ENCODE peak calls at places on chromosomes 2 and 18, in eight cellular contexts. E is keratinocyte, L is uterus, K is small intestine, D is AG04450, S is HCT116, X is neuronal stem cell, Y is upper lobe of right lung. H is an unnamed sample.

GRCh38 chr2:23828986-23829385 is 97.9 kb downstream of the ATAD2B start:
- DNase-seq in K (no peak), D (no peak), L (no peak), Y (no peak), E (no peak), X (no peak), S (no peak), H (no peak)

GRCh38 chr2:42288811-42289210 is 72.2 kb downstream of the COX7A2L start:
- DNase-seq in L (no peak), K (no peak), S (no peak), Y (no peak), D (no peak), X (no peak), E (no peak), H (no peak)

GRCh38 chr2:8678731-8679566 is 2.9 kb upstream of the ID2 start:
- DNase-seq in L (peak), E (no peak), Y (peak), D (peak), K (peak), X (peak), S (peak), H (peak)

GRCh38 chr2:109455731-109456691 is 157.8 kb downstream of the SEPTIN10 start:
- DNase-seq in D (no peak), L (no peak), Y (peak), S (no peak), K (no peak), X (no peak), E (no peak), H (peak)

GRCh38 chr2:47072018-47072691 is 83.0 kb downstream of the STPG4 start:
- DNase-seq in E (no peak), D (no peak), Y (peak), S (no peak), L (peak), K (no peak), X (no peak), H (peak)

GRCh38 chr2:77268626-77269025 is 253.6 kb downstream of the LRRTM4 start:
- DNase-seq in S (no peak), D (no peak), Y (no peak), K (no peak), L (no peak), E (no peak), X (no peak), H (no peak)

GRCh38 chr2:69958480-69958879 is 3.0 kb downstream of the ASPRV1 start:
- DNase-seq in S (no peak), D (no peak), L (no peak), K (no peak), E (no peak), Y (peak), X (no peak), H (peak)

GRCh38 chr2:172116107-172116506 is 13.4 kb upstream of the DLX2 start:
- DNase-seq in D (no peak), L (no peak), X (no peak), E (no peak), S (no peak), K (no peak), Y (no peak), H (no peak)

GRCh38 chr2:48221846-48222516 is 308.0 kb upstream of the STON1 start:
- DNase-seq in Y (no peak), E (no peak), K (peak), S (no peak), X (no peak), D (no peak), L (no peak), H (no peak)

GRCh38 chr2:37282746-37283145 is 41.9 kb downstream of the PRKD3 start:
- DNase-seq in S (no peak), E (no peak), X (no peak), L (no peak), K (no peak), D (no peak), Y (no peak), H (no peak)

GRCh38 chr2:65666156-65666725 is 233.8 kb upstream of the SPRED2 start:
- DNase-seq in E (no peak), D (peak), X (no peak), S (no peak), K (no peak), L (no peak), Y (no peak), H (no peak)

GRCh38 chr18:47953471-47953931 is 23.0 kb upstream of the SMAD2 start:
- DNase-seq in D (no peak), L (no peak), E (no peak), X (no peak), K (peak), S (no peak), Y (no peak), H (peak)

GRCh38 chr2:239938651-239939486 is 86.3 kb downstream of the NDUFA10 start:
- DNase-seq in X (no peak), K (no peak), D (no peak), E (no peak), Y (peak), L (peak), S (no peak), H (peak)

GRCh38 chr2:134657650-134658250 is 61.0 kb downstream of the TMEM163 start:
- DNase-seq in D (no peak), L (no peak), K (peak), X (no peak), S (peak), E (no peak), Y (no peak), H (no peak)

GRCh38 chr2:177338177-177338721 is 54.3 kb upstream of the AGPS start:
- DNase-seq in S (peak), X (no peak), K (no peak), E (no peak), D (no peak), Y (no peak), L (no peak), H (no peak)

GRCh38 chr18:75211721-75212625 is 1.4 kb downstream of the TSHZ1 start:
- DNase-seq in X (peak), S (no peak), Y (peak), D (no peak), L (peak), K (peak), E (no peak), H (peak)

GRCh38 chr2:10613263-10613662 is 76.5 kb downstream of the NOL10 start:
- DNase-seq in D (no peak), K (no peak), E (no peak), X (no peak), Y (no peak), L (no peak), S (no peak), H (no peak)

GRCh38 chr2:45652090-45653050 is 895 bp downstream of the PRKCE start:
- DNase-seq in D (no peak), Y (peak), L (peak), X (no peak), S (no peak), E (no peak), K (peak), H (peak)

GRCh38 chr2:127305985-127306585 is 12.1 kb upstream of the ERCC3 start:
- DNase-seq in S (no peak), L (no peak), X (no peak), E (no peak), K (no peak), D (no peak), Y (no peak), H (no peak)

GRCh38 chr18:13587001-13587400 is 139.4 kb downstream of the FAM210A start:
- DNase-seq in S (no peak), Y (no peak), L (no peak), D (no peak), X (no peak), K (no peak), E (no peak), H (no peak)

GRCh38 chr2:28746504-28747111 is 5.0 kb upstream of the PPP1CB start:
- DNase-seq in X (no peak), S (no peak), K (no peak), L (no peak), D (no peak), E (no peak), Y (no peak), H (no peak)

DNA sequence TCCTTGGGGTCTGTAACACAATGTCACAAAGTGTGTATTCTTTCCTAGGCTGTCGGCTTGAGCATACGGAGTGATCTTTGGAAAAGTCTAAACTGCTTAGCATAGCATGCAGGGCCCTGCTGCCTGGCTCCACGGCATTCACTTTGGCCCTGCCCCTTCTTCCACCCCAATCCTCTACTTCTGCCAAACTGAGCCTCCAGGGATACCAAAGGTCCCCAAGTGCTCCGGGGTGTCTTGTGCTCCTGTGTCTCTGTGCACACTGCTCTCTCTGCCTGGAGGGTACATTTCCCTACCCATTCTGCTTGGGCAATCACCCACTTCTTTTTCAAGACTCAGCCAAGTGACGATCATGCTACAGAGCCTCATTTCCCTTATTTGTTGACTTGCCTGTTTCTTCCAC is 196.1 kb downstream of the LTBP1 start:
- DNase-seq in X (no peak), K (no peak), E (no peak), S (no peak), Y (no peak), L (no peak), D (no peak), H (peak)
- H3K4me3 ChIP-seq in X (no peak), K (no peak), E (no peak), S (no peak), Y (no peak), L (no peak), D (no peak), H (no peak)

GRCh38 chr2:100924520-100925451 is 77.3 kb upstream of the RPL31 start:
- DNase-seq in E (no peak), D (peak), Y (no peak), X (no peak), L (peak), K (peak), S (no peak), H (no peak)

GRCh38 chr2:100921685-100922161 is 80.4 kb upstream of the RPL31 start:
- DNase-seq in E (no peak), X (no peak), K (no peak), D (peak), S (no peak), L (no peak), Y (no peak), H (no peak)

GRCh38 chr2:100923461-100924020 is 78.5 kb upstream of the RPL31 start:
- DNase-seq in D (no peak), Y (no peak), X (no peak), K (peak), E (no peak), S (no peak), L (no peak), H (no peak)

GRCh38 chr2:100928235-100928634 is 73.9 kb upstream of the RPL31 start:
- DNase-seq in Y (no peak), S (no peak), K (no peak), L (no peak), X (no peak), E (no peak), D (no peak), H (no peak)

DNA sequence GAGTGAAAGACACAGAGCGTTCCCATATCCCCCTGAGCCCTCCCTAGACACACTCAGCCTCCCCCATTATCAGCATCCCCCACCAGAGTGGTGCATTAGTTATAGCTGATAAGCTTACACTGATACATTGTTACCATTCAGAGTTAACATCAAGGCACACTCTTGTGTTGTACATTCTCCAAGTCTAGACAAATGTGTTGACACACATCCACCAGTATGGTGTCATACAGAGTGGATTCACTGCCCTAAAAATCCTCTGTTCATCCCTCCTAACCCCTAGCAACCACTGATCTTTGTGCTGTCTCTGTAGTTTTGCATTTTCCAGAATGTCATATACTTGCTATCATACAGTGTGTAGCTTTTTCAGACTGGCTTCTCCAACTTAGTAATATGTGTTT is 78.0 kb upstream of the RPL31 start:
- DNase-seq in L (no peak), K (no peak), X (no peak), S (no peak), D (no peak), E (no peak), Y (no peak), H (no peak)
- H3K4me3 ChIP-seq in L (no peak), K (no peak), X (no peak), S (no peak), D (no peak), E (no peak), Y (peak), H (peak)

GRCh38 chr18:76452357-76452756 is 42.7 kb downstream of the ZNF516 start:
- DNase-seq in X (no peak), Y (no peak), S (no peak), D (no peak), E (no peak), L (no peak), K (no peak), H (no peak)
- H3K4me3 ChIP-seq in X (no peak), Y (no peak), S (no peak), D (no peak), E (no peak), L (peak), K (no peak), H (no peak)

DNA sequence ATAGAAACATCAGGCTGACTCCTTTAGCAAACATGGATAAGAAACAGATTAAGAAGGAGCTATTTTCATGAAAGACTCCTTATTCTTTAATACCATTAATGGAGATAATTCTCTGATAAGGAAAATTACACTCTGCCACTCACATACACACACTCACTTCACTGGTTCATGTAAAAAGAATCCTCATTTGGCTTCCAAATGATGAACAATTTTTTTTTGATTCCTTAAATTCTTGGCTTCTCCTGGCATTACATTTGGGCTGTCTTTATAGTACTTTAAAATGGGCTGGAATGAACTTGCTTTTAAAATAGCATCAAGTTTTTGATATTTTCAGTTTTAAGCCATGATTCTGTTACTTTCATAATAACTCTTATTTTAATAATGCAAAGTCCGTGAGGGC is 328.6 kb downstream of the SLC8A1 start:
- DNase-seq in S (no peak), E (no peak), K (no peak), D (no peak), L (no peak), Y (no peak), X (no peak), H (no peak)
- H3K4me3 ChIP-seq in S (no peak), E (no peak), K (no peak), D (no peak), L (no peak), Y (no peak), X (no peak), H (peak)

DNA sequence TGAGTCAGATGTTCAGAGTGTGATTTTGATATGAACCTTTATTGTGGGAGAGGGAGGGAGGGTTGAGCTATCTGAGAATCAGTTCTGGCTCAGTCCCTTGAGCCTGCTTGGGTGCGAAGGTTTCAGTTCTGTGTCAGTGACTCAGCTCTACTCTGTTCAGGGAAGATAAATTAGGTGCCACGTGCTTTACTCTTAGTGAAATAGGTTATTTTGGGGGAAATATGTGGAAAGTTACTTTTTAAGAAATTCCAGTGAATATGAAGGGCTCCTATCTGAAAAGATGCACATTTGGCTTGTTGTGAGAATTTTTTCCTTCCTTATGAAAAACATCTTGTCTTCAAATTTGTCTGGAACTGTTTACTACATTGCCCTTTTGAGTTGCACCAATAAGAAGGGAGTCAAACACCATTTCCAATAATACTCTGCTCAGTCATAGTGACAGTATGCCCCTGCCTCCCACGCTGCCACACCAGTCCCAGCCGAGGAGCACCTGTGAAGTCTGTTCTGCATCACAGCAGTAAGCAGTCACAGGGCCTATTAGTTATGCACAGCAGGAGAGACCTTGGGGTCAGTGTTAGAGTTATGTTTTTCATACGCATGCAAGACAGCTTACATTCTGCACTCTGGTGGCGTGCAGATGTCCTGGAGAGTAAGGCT is 32.8 kb upstream of the DNAH7 start:
- DNase-seq in D (no peak), Y (no peak), S (no peak), K (peak), E (no peak), X (no peak), L (no peak), H (no peak)
- H3K4me3 ChIP-seq in D (no peak), Y (no peak), S (no peak), K (no peak), E (no peak), X (no peak), L (no peak), H (no peak)

GRCh38 chr2:218806346-218806978 is 24.5 kb downstream of the CYP27A1 start:
- DNase-seq in E (peak), S (no peak), D (peak), X (no peak), K (peak), Y (peak), L (peak), H (peak)
- H3K4me3 ChIP-seq in E (no peak), S (no peak), D (no peak), X (no peak), K (no peak), Y (no peak), L (no peak), H (no peak)

GRCh38 chr2:235668782-235669181 is 174.9 kb downstream of the AGAP1 start:
- DNase-seq in Y (no peak), X (no peak), D (no peak), E (no peak), S (no peak), L (no peak), K (no peak), H (no peak)
- H3K4me3 ChIP-seq in Y (no peak), X (no peak), D (no peak), E (no peak), S (peak), L (no peak), K (no peak), H (peak)

DNA sequence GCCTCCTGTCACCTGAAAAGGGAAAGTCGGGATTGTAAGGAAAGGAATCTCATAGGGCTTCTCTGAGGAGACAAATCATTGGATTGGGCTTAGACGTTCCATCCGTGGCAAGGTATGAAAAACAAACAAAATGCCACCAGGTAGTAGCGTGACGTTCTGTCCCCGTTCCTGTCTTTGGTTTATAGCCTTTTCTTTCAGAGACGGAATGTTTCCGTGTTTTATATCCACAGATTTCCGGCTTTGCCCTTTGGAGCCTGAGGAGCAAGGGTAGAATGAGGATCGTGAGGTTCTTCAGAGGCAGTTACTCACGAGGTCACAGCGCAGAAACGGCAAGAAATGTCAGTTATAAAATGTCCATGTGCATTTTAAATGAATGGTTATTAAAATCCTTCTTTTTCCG is 118.3 kb downstream of the TMEM18 start:
- DNase-seq in K (no peak), D (no peak), X (no peak), L (no peak), S (no peak), E (no peak), Y (no peak), H (no peak)
- H3K4me3 ChIP-seq in K (no peak), D (no peak), X (no peak), L (no peak), S (no peak), E (no peak), Y (no peak), H (no peak)

DNA sequence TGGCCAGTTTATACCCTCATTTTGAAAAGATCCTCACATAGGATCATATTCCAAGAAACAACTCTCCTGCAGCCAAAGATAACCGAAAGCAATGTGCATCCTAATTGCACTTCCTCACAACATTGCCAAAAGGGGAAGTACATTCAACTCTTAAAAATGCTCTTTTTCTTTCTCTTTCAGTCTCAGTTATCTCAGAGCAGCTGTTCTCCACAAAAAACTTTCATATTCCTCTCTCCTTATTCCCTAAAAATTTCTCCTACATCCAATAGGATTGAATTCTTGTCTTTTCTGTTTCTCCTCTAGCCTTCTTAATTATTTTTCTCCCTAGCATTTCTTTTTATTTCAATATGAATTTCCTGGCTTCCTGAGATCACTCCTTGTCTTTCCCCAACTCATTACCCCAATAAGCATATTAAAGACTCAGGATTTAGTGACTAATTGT is 7.4 kb upstream of the VRK2 start:
- DNase-seq in E (no peak), K (no peak), D (no peak), Y (no peak), L (no peak), X (no peak), S (no peak), H (no peak)
- H3K4me3 ChIP-seq in E (no peak), K (no peak), D (no peak), Y (no peak), L (no peak), X (no peak), S (no peak), H (no peak)

DNA sequence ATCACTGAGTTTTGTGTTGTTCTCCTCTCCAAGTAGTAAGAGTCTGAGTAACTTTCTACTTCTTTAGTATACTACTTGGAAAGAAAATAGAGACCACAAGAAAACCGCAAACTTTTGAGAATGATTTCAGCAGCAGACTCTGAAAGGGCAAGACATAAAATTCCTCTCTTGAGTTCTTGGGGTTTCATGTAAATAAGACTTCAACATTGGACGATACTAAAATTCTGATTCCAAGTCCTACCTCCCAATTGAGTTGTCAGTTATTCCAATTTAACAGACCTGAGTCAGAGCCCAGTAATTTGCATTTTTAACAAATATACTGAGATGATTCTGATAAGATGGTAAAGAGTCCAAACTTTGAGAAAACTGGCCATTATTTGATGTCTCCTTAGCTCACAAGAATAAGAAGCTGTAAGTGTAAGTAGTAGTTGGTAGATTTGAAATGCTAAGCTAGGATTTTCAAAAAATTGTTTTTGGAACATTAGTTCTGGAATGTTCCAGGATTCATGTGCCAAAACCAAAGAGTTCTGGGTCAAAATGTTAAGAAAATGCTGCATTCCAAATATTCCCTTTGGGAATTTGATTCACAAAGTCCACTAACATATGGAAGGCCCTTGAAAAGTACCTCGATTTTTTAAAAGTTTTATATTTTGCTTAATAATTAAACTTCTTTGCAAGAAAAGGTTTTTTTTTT is 261.5 kb upstream of the SPOPL start:
- DNase-seq in X (no peak), Y (no peak), S (no peak), E (no peak), D (no peak), L (no peak), K (no peak), H (no peak)
- H3K4me3 ChIP-seq in X (no peak), Y (no peak), S (no peak), E (no peak), D (no peak), L (no peak), K (no peak), H (no peak)

H was measured in tibial artery.